ENCODE peak calls at places on chromosomes 13 and 19, in nine cellular contexts. L is mesenchymal stem cell; J is CD8-positive, alpha-beta T cell; G is suprapubic skin; Z is body of pancreas; W is CD4-positive, alpha-beta memory T cell; E is astrocyte; Q is psoas muscle; H is cardiac muscle cell. R is an unnamed sample.

GRCh38 chr13:42807866-42808265 is 26.5 kb downstream of the FAM216B start:
- DNase-seq in L (peak; percentile 75), J (no peak), G (no peak), Z (no peak), W (no peak), E (peak; percentile 25), Q (no peak), H (peak; percentile 43), R (no peak)

GRCh38 chr13:21164631-21165030 is 11.7 kb downstream of the SKA3 start:
- DNase-seq in L (no peak), J (no peak), G (no peak), Z (no peak), W (no peak), E (no peak), Q (no peak), H (no peak), R (no peak)

GRCh38 chr19:38892841-38893240 is 6.6 kb downstream of the SIRT2 start:
- DNase-seq in L (no peak), J (no peak), G (no peak), Z (no peak), W (no peak), E (no peak), Q (no peak), H (no peak), R (no peak)

GRCh38 chr19:7418575-7418974 is 69.8 kb downstream of the ARHGEF18 start:
- DNase-seq in L (no peak), J (no peak), G (no peak), Z (no peak), W (no peak), E (no peak), Q (no peak), H (no peak), R (no peak)

GRCh38 chr19:47284324-47284899 is 9.7 kb downstream of the INAFM1 start:
- DNase-seq in L (peak; percentile 61), J (no peak), G (no peak), Z (no peak), W (peak; percentile 54), E (peak; percentile 11), Q (no peak), H (peak; percentile 76), R (no peak)

GRCh38 chr13:62879071-62879470 is 1463.4 kb upstream of the PCDH20 start:
- DNase-seq in L (peak; percentile 37), J (no peak), G (no peak), Z (no peak), W (no peak), E (peak; percentile 12), Q (no peak), H (peak; percentile 21), R (no peak)

GRCh38 chr19:55258476-55258827 is 365 bp downstream of the PPP6R1 start:
- DNase-seq in L (peak; percentile 7), J (peak; percentile 48), G (no peak), Z (no peak), W (no peak), E (peak; percentile 14), Q (no peak), H (no peak), R (no peak)

GRCh38 chr19:3336680-3337523 is 29.5 kb upstream of the NFIC start:
- DNase-seq in L (peak; percentile 85), J (no peak), G (peak; percentile 92), Z (peak; percentile 98), W (no peak), E (no peak), Q (peak; percentile 95), H (peak; percentile 92), R (no peak)

GRCh38 chr13:20624213-20624612 is 57.3 kb downstream of the IFT88 start:
- DNase-seq in L (no peak), J (no peak), G (no peak), Z (no peak), W (no peak), E (no peak), Q (no peak), H (no peak), R (no peak)

DNA sequence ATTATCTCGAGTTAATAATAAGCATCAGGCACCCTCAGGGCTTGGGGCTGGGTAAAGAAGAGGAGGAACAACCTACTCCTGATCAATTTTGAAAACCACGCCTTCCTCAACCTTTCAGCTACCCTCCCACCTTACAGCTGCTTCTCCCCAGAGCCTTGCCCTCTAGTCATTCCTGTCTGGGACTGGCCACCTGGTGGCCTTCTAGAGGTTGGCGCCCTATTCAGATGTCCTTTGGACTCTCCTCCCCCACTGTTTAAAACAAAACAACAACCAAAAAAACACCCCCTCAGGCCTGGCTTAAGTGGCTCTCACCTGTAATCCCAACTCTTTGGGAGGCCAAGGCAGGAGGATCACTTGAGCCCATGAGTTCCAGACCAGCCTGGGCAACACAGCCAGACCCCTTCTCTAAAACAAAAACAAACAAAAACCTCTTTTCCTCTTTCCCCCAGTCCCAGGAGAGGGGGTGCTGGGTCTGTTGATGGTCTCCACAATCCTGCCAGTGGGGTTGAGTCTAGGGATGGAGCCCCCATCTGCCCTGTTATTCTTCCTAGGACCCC is 62.3 kb downstream of the CCDC70 start:
- DNase-seq in L (peak; percentile 8), J (no peak), G (no peak), Z (no peak), W (no peak), E (no peak), Q (no peak), H (no peak), R (peak; percentile 52)
- H3K27ac ChIP-seq in L (no peak overlapping the region), J (no peak overlapping the region), G (no peak overlapping the region), Z (no peak overlapping the region), W (no peak overlapping the region), E (no peak overlapping the region), Q (no peak overlapping the region), H (no peak overlapping the region), R (no peak overlapping the region)

GRCh38 chr19:49496574-49497008 is 357 bp downstream of the RPS11 start:
- DNase-seq in L (no peak), J (no peak), G (no peak), Z (no peak), W (no peak), E (no peak), Q (no peak), H (no peak), R (no peak)

GRCh38 chr19:49498475-49498874 is 2.2 kb downstream of the RPS11 start:
- DNase-seq in L (no peak), J (no peak), G (no peak), Z (no peak), W (no peak), E (no peak), Q (no peak), H (no peak), R (peak; percentile 80)

GRCh38 chr19:49497047-49497789 is 984 bp downstream of the RPS11 start:
- DNase-seq in L (peak; percentile 58), J (peak; percentile 80), G (peak; percentile 88), Z (no peak), W (peak; percentile 83), E (no peak), Q (peak; percentile 72), H (peak; percentile 63), R (no peak)

GRCh38 chr19:49499030-49499670 is 2.9 kb downstream of the RPS11 start:
- DNase-seq in L (no peak), J (peak; percentile 43), G (no peak), Z (no peak), W (peak; percentile 35), E (no peak), Q (no peak), H (no peak), R (no peak)

DNA sequence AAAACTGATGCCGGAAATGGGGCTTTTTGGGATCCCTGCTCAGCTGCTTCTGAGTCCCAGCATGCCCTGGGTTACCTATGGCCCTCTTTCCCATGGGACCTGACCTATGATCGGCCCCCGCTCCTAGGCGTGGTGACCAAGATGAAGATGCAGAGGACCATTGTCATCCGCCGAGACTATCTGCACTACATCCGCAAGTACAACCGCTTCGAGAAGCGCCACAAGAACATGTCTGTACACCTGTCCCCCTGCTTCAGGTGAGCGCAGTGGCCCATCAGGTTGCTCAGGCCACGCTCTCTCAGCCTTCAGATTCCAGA is 1.5 kb downstream of the RPS11 start:
- DNase-seq in L (no peak), J (no peak), G (no peak), Z (no peak), W (no peak), E (no peak), Q (no peak), H (no peak), R (no peak)
- H3K27ac ChIP-seq in L (no peak overlapping the region), J (peak overlapping the region; percentile 95), G (no peak overlapping the region), Z (no peak overlapping the region), W (peak overlapping the region; percentile 95), E (no peak overlapping the region), Q (peak overlapping the region; percentile 98), H (peak overlapping the region; percentile 7), R (peak overlapping the region; percentile 93)

GRCh38 chr19:50357178-50358100 is 8.0 kb downstream of the NAPSA start:
- DNase-seq in L (peak; percentile 50), J (peak; percentile 90), G (peak; percentile 87), Z (peak; percentile 81), W (peak; percentile 86), E (peak; percentile 26), Q (peak; percentile 84), H (peak; percentile 69), R (no peak)
- H3K27ac ChIP-seq in L (no peak overlapping the region), J (peak overlapping the region; percentile 90), G (peak overlapping the region; percentile 59), Z (peak overlapping the region; percentile 85), W (peak overlapping the region; percentile 95), E (no peak overlapping the region), Q (peak overlapping the region; percentile 67), H (no peak overlapping the region), R (peak overlapping the region; percentile 90)

GRCh38 chr19:13099073-13099999 is 3.3 kb downstream of the LYL1 start:
- DNase-seq in L (no peak), J (peak; percentile 87), G (no peak), Z (no peak), W (peak; percentile 84), E (no peak), Q (peak; percentile 87), H (peak; percentile 68), R (no peak)

GRCh38 chr19:13097331-13098258 is 5.1 kb downstream of the LYL1 start:
- DNase-seq in L (no peak), J (no peak), G (no peak), Z (no peak), W (no peak), E (no peak), Q (no peak), H (no peak), R (no peak)

GRCh38 chr19:13096968-13097330 is 5.7 kb downstream of the LYL1 start:
- DNase-seq in L (no peak), J (no peak), G (no peak), Z (no peak), W (no peak), E (no peak), Q (no peak), H (no peak), R (no peak)

GRCh38 chr19:13100031-13100588 is 2.5 kb downstream of the LYL1 start:
- DNase-seq in L (no peak), J (peak; percentile 67), G (no peak), Z (no peak), W (peak; percentile 51), E (no peak), Q (no peak), H (no peak), R (no peak)

DNA sequence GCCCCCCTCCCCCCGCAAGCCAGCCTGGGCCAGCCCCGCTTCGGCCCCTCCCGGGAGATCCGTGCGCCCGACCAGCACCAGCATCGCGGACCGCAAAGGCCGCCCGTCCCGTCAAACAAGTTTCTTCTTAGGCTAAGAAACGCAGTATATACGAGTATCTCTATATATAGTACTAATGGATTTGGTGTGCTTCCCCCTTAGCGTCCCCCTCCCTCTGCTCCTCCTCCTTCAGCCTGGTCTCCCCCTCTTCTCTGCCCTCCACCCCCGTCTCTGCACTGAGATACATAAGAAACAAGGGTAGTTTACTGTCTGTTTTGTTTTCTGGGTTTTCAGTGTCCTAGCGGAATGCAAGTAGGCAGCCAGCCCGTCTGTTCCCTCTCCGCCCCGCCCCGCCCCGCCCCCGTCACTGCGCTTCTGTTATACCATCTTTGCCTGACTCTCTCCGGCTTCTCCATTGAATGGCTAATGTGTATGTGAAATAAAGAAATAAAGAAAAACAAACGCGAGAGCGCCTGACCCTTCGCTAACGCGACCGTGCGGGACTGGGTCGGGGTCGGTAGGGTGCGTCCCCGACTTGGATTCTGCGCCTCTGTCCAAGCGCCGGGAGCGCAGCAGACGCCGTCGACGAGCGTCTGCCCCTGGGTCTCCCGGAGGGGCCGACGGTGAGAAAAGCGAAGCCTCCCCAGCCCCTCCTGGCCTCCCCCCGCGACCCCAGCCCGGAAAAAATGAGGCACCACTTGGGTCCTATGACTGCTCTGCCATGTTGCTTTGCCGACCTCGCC is 4.2 kb downstream of the LYL1 start:
- DNase-seq in L (peak; percentile 55), J (peak; percentile 50), G (no peak), Z (no peak), W (peak; percentile 47), E (no peak), Q (no peak), H (peak; percentile 77), R (no peak)
- H3K27ac ChIP-seq in L (no peak overlapping the region), J (no peak overlapping the region), G (peak overlapping the region; percentile 89), Z (peak overlapping the region; percentile 73), W (peak overlapping the region; percentile 78), E (no peak overlapping the region), Q (peak overlapping the region; percentile 74), H (no peak overlapping the region), R (peak overlapping the region; percentile 90)